ENCODE peak calls at places on chromosomes 7 and 10, in seven cellular contexts. One of them, this sample, is unnamed.
A peak's percentile ranks its signal among the peaks of the same experiment; 100 is the strongest.

GRCh38 chr10:30083934-30084333 is 24.5 kb upstream of the JCAD start:
- DNase-seq in foreskin fibroblast: no peak
- DNase-seq in GM20000: no peak
- DNase-seq in cardiac fibroblast: no peak
- DNase-seq in SK-N-SH: no peak
- DNase-seq in left ventricle myocardium inferior: no peak
- DNase-seq in psoas muscle: no peak
- DNase-seq in this sample: no peak

GRCh38 chr7:158266426-158266816 is 321.2 kb downstream of the PTPRN2 start:
- DNase-seq in psoas muscle: no peak
- DNase-seq in left ventricle myocardium inferior: no peak
- DNase-seq in SK-N-SH: no peak
- DNase-seq in GM20000: no peak
- DNase-seq in foreskin fibroblast: no peak
- DNase-seq in cardiac fibroblast: no peak
- DNase-seq in this sample: no peak

GRCh38 chr10:24434961-24435360 is 226.0 kb downstream of the KIAA1217 start:
- DNase-seq in foreskin fibroblast: no peak
- DNase-seq in psoas muscle: no peak
- DNase-seq in GM20000: no peak
- DNase-seq in left ventricle myocardium inferior: no peak
- DNase-seq in cardiac fibroblast: no peak
- DNase-seq in SK-N-SH: no peak
- DNase-seq in this sample: no peak

GRCh38 chr7:16098585-16099179 is 322.7 kb downstream of the CRPPA start:
- DNase-seq in foreskin fibroblast: peak; percentile 46
- DNase-seq in left ventricle myocardium inferior: no peak
- DNase-seq in cardiac fibroblast: peak; percentile 46
- DNase-seq in GM20000: no peak
- DNase-seq in psoas muscle: no peak
- DNase-seq in SK-N-SH: no peak
- DNase-seq in this sample: no peak

GRCh38 chr10:46558141-46558410 is 1.6 kb upstream of the GPRIN2 start:
- DNase-seq in SK-N-SH: no peak
- DNase-seq in GM20000: no peak
- DNase-seq in cardiac fibroblast: no peak
- DNase-seq in left ventricle myocardium inferior: no peak
- DNase-seq in foreskin fibroblast: no peak
- DNase-seq in psoas muscle: no peak
- DNase-seq in this sample: no peak

GRCh38 chr7:157925383-157925875 is 588.6 kb downstream of the DNAJB6 start:
- DNase-seq in cardiac fibroblast: no peak
- DNase-seq in foreskin fibroblast: no peak
- DNase-seq in SK-N-SH: no peak
- DNase-seq in left ventricle myocardium inferior: no peak
- DNase-seq in psoas muscle: no peak
- DNase-seq in GM20000: no peak
- DNase-seq in this sample: no peak

GRCh38 chr7:159061674-159062212 is 82.9 kb downstream of the VIPR2 start:
- DNase-seq in SK-N-SH: no peak
- DNase-seq in cardiac fibroblast: no peak
- DNase-seq in foreskin fibroblast: no peak
- DNase-seq in GM20000: no peak
- DNase-seq in psoas muscle: no peak
- DNase-seq in left ventricle myocardium inferior: no peak
- DNase-seq in this sample: no peak

GRCh38 chr10:121077331-121077730 is 226.2 kb downstream of the WDR11 start:
- DNase-seq in foreskin fibroblast: no peak
- DNase-seq in left ventricle myocardium inferior: peak; percentile 32
- DNase-seq in GM20000: no peak
- DNase-seq in psoas muscle: no peak
- DNase-seq in cardiac fibroblast: peak; percentile 20
- DNase-seq in SK-N-SH: no peak
- DNase-seq in this sample: no peak

GRCh38 chr10:13741438-13741837 is 154.7 kb downstream of the PRPF18 start:
- DNase-seq in psoas muscle: no peak
- DNase-seq in cardiac fibroblast: no peak
- DNase-seq in foreskin fibroblast: no peak
- DNase-seq in left ventricle myocardium inferior: no peak
- DNase-seq in SK-N-SH: no peak
- DNase-seq in GM20000: no peak
- DNase-seq in this sample: no peak

GRCh38 chr10:108783897-108784296 is 1139.4 kb downstream of the XPNPEP1 start:
- DNase-seq in left ventricle myocardium inferior: no peak
- DNase-seq in foreskin fibroblast: peak; percentile 25
- DNase-seq in GM20000: peak; percentile 33
- DNase-seq in SK-N-SH: peak; percentile 1
- DNase-seq in cardiac fibroblast: peak; percentile 46
- DNase-seq in psoas muscle: no peak
- DNase-seq in this sample: peak; percentile 5

GRCh38 chr7:130273863-130274262 is 7.2 kb downstream of the CPA2 start:
- DNase-seq in cardiac fibroblast: peak; percentile 80
- DNase-seq in SK-N-SH: no peak
- DNase-seq in GM20000: no peak
- DNase-seq in foreskin fibroblast: peak; percentile 84
- DNase-seq in left ventricle myocardium inferior: no peak
- DNase-seq in psoas muscle: no peak
- DNase-seq in this sample: no peak

GRCh38 chr7:11548532-11548931 is 283.5 kb downstream of the THSD7A start:
- DNase-seq in left ventricle myocardium inferior: no peak
- DNase-seq in psoas muscle: no peak
- DNase-seq in cardiac fibroblast: peak; percentile 24
- DNase-seq in SK-N-SH: no peak
- DNase-seq in foreskin fibroblast: no peak
- DNase-seq in GM20000: no peak
- DNase-seq in this sample: no peak

GRCh38 chr10:28300027-28300426 is 2.8 kb downstream of the MPP7 start:
- DNase-seq in psoas muscle: no peak
- DNase-seq in SK-N-SH: no peak
- DNase-seq in GM20000: no peak
- DNase-seq in foreskin fibroblast: peak; percentile 34
- DNase-seq in left ventricle myocardium inferior: no peak
- DNase-seq in cardiac fibroblast: no peak
- DNase-seq in this sample: no peak

GRCh38 chr10:18290651-18291313 is 150.6 kb downstream of the CACNB2 start:
- DNase-seq in GM20000: no peak
- DNase-seq in psoas muscle: no peak
- DNase-seq in cardiac fibroblast: no peak
- DNase-seq in foreskin fibroblast: no peak
- DNase-seq in SK-N-SH: no peak
- DNase-seq in left ventricle myocardium inferior: no peak
- DNase-seq in this sample: no peak

GRCh38 chr7:19114591-19114855 is 2.9 kb downstream of the TWIST1 start:
- DNase-seq in cardiac fibroblast: peak; percentile 44
- DNase-seq in left ventricle myocardium inferior: no peak
- DNase-seq in GM20000: no peak
- DNase-seq in SK-N-SH: no peak
- DNase-seq in foreskin fibroblast: peak; percentile 58
- DNase-seq in psoas muscle: no peak
- DNase-seq in this sample: no peak

GRCh38 chr10:79498431-79498830 is 13.9 kb upstream of the EIF5AL1 start:
- DNase-seq in cardiac fibroblast: no peak
- DNase-seq in psoas muscle: no peak
- DNase-seq in foreskin fibroblast: no peak
- DNase-seq in left ventricle myocardium inferior: no peak
- DNase-seq in SK-N-SH: no peak
- DNase-seq in GM20000: no peak
- DNase-seq in this sample: no peak

GRCh38 chr10:79507436-79508167 is 4.7 kb upstream of the EIF5AL1 start:
- DNase-seq in cardiac fibroblast: no peak
- DNase-seq in GM20000: no peak
- DNase-seq in SK-N-SH: no peak
- DNase-seq in left ventricle myocardium inferior: no peak
- DNase-seq in foreskin fibroblast: no peak
- DNase-seq in psoas muscle: no peak
- DNase-seq in this sample: no peak

GRCh38 chr10:79505771-79506351 is 6.5 kb upstream of the EIF5AL1 start:
- DNase-seq in foreskin fibroblast: no peak
- DNase-seq in SK-N-SH: no peak
- DNase-seq in cardiac fibroblast: no peak
- DNase-seq in psoas muscle: no peak
- DNase-seq in GM20000: no peak
- DNase-seq in left ventricle myocardium inferior: no peak
- DNase-seq in this sample: no peak

GRCh38 chr10:79496896-79497295 is 15.4 kb upstream of the EIF5AL1 start:
- DNase-seq in cardiac fibroblast: no peak
- DNase-seq in left ventricle myocardium inferior: no peak
- DNase-seq in GM20000: no peak
- DNase-seq in SK-N-SH: no peak
- DNase-seq in foreskin fibroblast: no peak
- DNase-seq in psoas muscle: no peak
- DNase-seq in this sample: no peak

DNA sequence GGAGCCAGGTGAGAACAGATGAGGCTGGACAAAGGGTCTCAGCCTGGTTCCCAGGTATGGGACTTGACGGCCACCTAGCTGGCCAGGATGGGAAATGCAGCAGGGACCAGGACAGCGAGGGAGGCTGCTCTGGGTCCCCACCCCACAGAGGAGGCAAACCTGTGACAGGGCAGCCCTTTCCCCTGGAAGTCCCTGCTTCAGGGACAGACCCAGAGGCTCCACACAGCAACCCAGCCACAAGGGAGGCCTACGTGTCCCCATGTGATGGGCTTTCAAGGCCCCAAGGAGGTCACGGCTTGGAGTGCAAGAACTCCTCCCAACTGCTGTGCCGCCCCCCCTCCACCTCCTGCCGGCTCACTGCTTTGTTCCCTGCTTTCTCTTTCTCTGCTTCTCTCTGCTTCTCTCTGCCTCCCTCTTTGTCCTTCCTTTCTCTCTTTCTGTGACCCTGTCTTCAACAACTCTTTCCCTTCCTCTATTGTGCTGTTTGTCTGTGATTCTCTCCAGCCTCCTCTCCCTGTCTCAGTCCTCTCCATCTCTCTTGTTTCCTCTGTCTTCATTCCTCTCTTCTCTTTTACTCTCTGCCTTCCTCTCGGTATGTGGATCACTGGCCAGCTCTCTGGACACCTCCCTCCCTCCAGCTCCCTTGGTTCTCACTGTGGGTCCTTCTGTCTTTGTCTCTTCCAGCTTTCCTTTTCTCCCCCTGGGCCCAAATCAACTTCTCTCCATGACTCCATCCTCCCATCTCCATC is 9.6 kb upstream of the EIF5AL1 start:
- DNase-seq in psoas muscle: peak; percentile 23
- DNase-seq in cardiac fibroblast: peak; percentile 29
- DNase-seq in foreskin fibroblast: no peak
- DNase-seq in SK-N-SH: peak; percentile 52
- DNase-seq in GM20000: no peak
- DNase-seq in left ventricle myocardium inferior: no peak
- DNase-seq in this sample: no peak
- TF ChIP-seq CTCF in psoas muscle: peak; percentile 22
- TF ChIP-seq CTCF in cardiac fibroblast: peak; percentile 53
- TF ChIP-seq CTCF in foreskin fibroblast: no peak
- TF ChIP-seq CTCF in SK-N-SH: peak; percentile 47
- TF ChIP-seq CTCF in GM20000: no peak
- TF ChIP-seq CTCF in left ventricle myocardium inferior: peak; percentile 58
- TF ChIP-seq CTCF in this sample: peak; percentile 14

GRCh38 chr10:75236178-75236825 is 545 bp upstream of the COMTD1 start:
- DNase-seq in psoas muscle: no peak
- DNase-seq in GM20000: no peak
- DNase-seq in foreskin fibroblast: no peak
- DNase-seq in SK-N-SH: no peak
- DNase-seq in left ventricle myocardium inferior: no peak
- DNase-seq in cardiac fibroblast: no peak
- DNase-seq in this sample: no peak
- TF ChIP-seq CTCF in psoas muscle: peak; percentile 16
- TF ChIP-seq CTCF in GM20000: no peak
- TF ChIP-seq CTCF in foreskin fibroblast: no peak
- TF ChIP-seq CTCF in SK-N-SH: peak; percentile 3
- TF ChIP-seq CTCF in left ventricle myocardium inferior: no peak
- TF ChIP-seq CTCF in cardiac fibroblast: no peak
- TF ChIP-seq CTCF in this sample: no peak

GRCh38 chr7:2384354-2385243 is 18.8 kb upstream of the CHST12 start:
- DNase-seq in cardiac fibroblast: no peak
- DNase-seq in SK-N-SH: peak; percentile 66
- DNase-seq in GM20000: no peak
- DNase-seq in psoas muscle: no peak
- DNase-seq in foreskin fibroblast: peak; percentile 33
- DNase-seq in left ventricle myocardium inferior: no peak
- DNase-seq in this sample: no peak
- TF ChIP-seq CTCF in cardiac fibroblast: no peak
- TF ChIP-seq CTCF in SK-N-SH: no peak
- TF ChIP-seq CTCF in GM20000: no peak
- TF ChIP-seq CTCF in psoas muscle: no peak
- TF ChIP-seq CTCF in foreskin fibroblast: no peak
- TF ChIP-seq CTCF in left ventricle myocardium inferior: no peak
- TF ChIP-seq CTCF in this sample: no peak

GRCh38 chr7:132680590-132680989 is 104.3 kb upstream of the PLXNA4 start:
- DNase-seq in SK-N-SH: no peak
- DNase-seq in left ventricle myocardium inferior: no peak
- DNase-seq in cardiac fibroblast: no peak
- DNase-seq in psoas muscle: no peak
- DNase-seq in foreskin fibroblast: no peak
- DNase-seq in GM20000: no peak
- DNase-seq in this sample: no peak

GRCh38 chr7:132685301-132685700 is 109.0 kb upstream of the PLXNA4 start:
- DNase-seq in psoas muscle: no peak
- DNase-seq in left ventricle myocardium inferior: no peak
- DNase-seq in foreskin fibroblast: no peak
- DNase-seq in cardiac fibroblast: no peak
- DNase-seq in GM20000: no peak
- DNase-seq in SK-N-SH: no peak
- DNase-seq in this sample: no peak

GRCh38 chr7:132687016-132687415 is 110.7 kb upstream of the PLXNA4 start:
- DNase-seq in GM20000: no peak
- DNase-seq in cardiac fibroblast: no peak
- DNase-seq in foreskin fibroblast: no peak
- DNase-seq in SK-N-SH: no peak
- DNase-seq in psoas muscle: no peak
- DNase-seq in left ventricle myocardium inferior: no peak
- DNase-seq in this sample: no peak

GRCh38 chr7:132687981-132688383 is 111.7 kb upstream of the PLXNA4 start:
- DNase-seq in psoas muscle: no peak
- DNase-seq in cardiac fibroblast: no peak
- DNase-seq in SK-N-SH: peak; percentile 38
- DNase-seq in foreskin fibroblast: no peak
- DNase-seq in GM20000: no peak
- DNase-seq in left ventricle myocardium inferior: no peak
- DNase-seq in this sample: no peak

DNA sequence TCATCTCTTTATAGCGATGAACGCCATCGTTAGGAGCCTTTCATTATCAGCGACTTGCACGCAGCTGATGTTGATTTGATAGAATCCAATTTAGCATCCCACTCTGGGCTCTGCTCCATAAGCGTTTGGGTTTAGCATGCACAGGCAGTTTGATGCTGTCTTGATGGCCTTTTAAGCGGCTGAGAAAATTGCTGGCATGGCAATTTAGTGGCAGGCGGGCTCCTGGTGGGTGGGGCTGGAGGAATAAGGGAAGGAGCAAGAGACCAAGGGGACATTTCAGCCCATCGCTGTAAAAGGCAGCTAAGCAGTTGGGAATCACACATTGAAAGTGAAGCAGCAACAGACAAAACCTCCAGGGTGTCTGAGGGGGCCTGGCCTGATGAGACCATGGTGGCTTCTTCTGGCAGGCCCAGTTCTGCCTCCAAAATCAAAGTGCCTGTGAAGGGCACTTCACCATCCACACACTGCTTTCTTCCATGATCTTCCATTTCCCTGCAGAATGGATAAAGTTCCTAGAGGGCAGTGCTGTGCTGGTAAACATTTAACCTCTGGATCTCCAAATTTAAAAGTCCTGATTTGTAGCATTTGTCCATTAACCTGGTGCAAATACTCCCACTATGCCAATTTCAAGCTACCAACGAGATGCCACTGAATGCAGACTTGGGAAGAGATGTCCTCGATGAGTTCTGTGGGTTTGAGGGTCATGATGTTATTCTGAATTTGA is 107.9 kb upstream of the PLXNA4 start:
- DNase-seq in left ventricle myocardium inferior: no peak
- DNase-seq in cardiac fibroblast: no peak
- DNase-seq in SK-N-SH: no peak
- DNase-seq in psoas muscle: no peak
- DNase-seq in foreskin fibroblast: peak; percentile 21
- DNase-seq in GM20000: no peak
- DNase-seq in this sample: no peak
- TF ChIP-seq CTCF in left ventricle myocardium inferior: no peak
- TF ChIP-seq CTCF in cardiac fibroblast: no peak
- TF ChIP-seq CTCF in SK-N-SH: no peak
- TF ChIP-seq CTCF in psoas muscle: no peak
- TF ChIP-seq CTCF in foreskin fibroblast: no peak
- TF ChIP-seq CTCF in GM20000: no peak
- TF ChIP-seq CTCF in this sample: no peak